ENCODE peak calls at places on chromosomes 2 and 18, in six cellular contexts. J is stimulated activated naive CD8-positive, alpha-beta T cell treated with anti-CD3 and anti-CD28 coated beads, Interleukin-15, amount 100 ng/mL, for 72 hours; F is activated CD8-positive, alpha-beta T cell treated with anti-CD3 and anti-CD28 coated beads for 36 hours; K is T-cell; S is T-helper 17 cell; P is A549. B is an unnamed sample.
A peak's percentile ranks its signal among the peaks of the same experiment; 100 is the strongest.

GRCh38 chr2:47457268-47457667 is 54.3 kb downstream of the MSH2 start:
- ATAC-seq in J (no peak), F (no peak), K (no peak), S (no peak), P (no peak), B (no peak)

GRCh38 chr2:169715379-169716228 is 18.0 kb upstream of the KLHL23 start:
- ATAC-seq in J (no peak), F (no peak), K (no peak), S (no peak), P (no peak), B (peak; percentile 33)

GRCh38 chr2:226030369-226031077 is 631.0 kb downstream of the NYAP2 start:
- ATAC-seq in J (peak; percentile 23), F (peak; percentile 14), K (no peak), S (no peak), P (peak; percentile 32), B (no peak)

GRCh38 chr2:38128653-38129052 is 52.7 kb upstream of the CYP1B1 start:
- ATAC-seq in J (no peak), F (no peak), K (no peak), S (no peak), P (no peak), B (peak; percentile 86)

GRCh38 chr18:36153771-36154170 is 24.1 kb downstream of the ELP2 start:
- ATAC-seq in J (no peak), F (no peak), K (no peak), S (no peak), P (no peak), B (no peak)

GRCh38 chr18:79318142-79318673 is 77.5 kb upstream of the NFATC1 start:
- ATAC-seq in J (no peak), F (peak; percentile 42), K (no peak), S (no peak), P (no peak), B (no peak)

GRCh38 chr2:29526587-29527586 is 394.5 kb downstream of the ALK start:
- ATAC-seq in J (no peak), F (no peak), K (no peak), S (no peak), P (no peak), B (no peak)

GRCh38 chr2:3272761-3273160 is 104.9 kb downstream of the EIPR1 start:
- ATAC-seq in J (peak; percentile 57), F (no peak), K (no peak), S (no peak), P (no peak), B (no peak)

GRCh38 chr2:137842430-137842829 is 121.8 kb upstream of the HNMT start:
- ATAC-seq in J (no peak), F (no peak), K (no peak), S (no peak), P (no peak), B (no peak)

GRCh38 chr2:227442639-227443038 is 29.3 kb upstream of the AGFG1 start:
- ATAC-seq in J (no peak), F (no peak), K (no peak), S (no peak), P (no peak), B (no peak)

GRCh38 chr2:100940766-100941645 is 61.1 kb upstream of the RPL31 start:
- ATAC-seq in J (peak; percentile 46), F (no peak), K (peak; percentile 49), S (peak; percentile 23), P (no peak), B (no peak)

GRCh38 chr2:228063558-228063957 is 117.9 kb downstream of the SPHKAP start:
- ATAC-seq in J (no peak), F (no peak), K (no peak), S (no peak), P (no peak), B (no peak)

GRCh38 chr2:96824079-96824870 is 8.2 kb downstream of the CNNM3 start:
- ATAC-seq in J (no peak), F (no peak), K (no peak), S (no peak), P (peak; percentile 74), B (no peak)

GRCh38 chr2:218998414-218999002 is 5.3 kb upstream of the CRYBA2 start:
- ATAC-seq in J (no peak), F (no peak), K (no peak), S (no peak), P (no peak), B (no peak)

GRCh38 chr18:62979172-62979571 is 263.8 kb downstream of the PHLPP1 start:
- ATAC-seq in J (no peak), F (no peak), K (no peak), S (no peak), P (no peak), B (peak; percentile 46)

GRCh38 chr2:46135936-46136335 is 161.3 kb upstream of the EPAS1 start:
- ATAC-seq in J (no peak), F (no peak), K (no peak), S (no peak), P (no peak), B (peak; percentile 61)

GRCh38 chr2:144548532-144549191 is 28.7 kb upstream of the ZEB2 start:
- ATAC-seq in J (peak; percentile 90), F (peak; percentile 80), K (peak; percentile 93), S (peak; percentile 99), P (no peak), B (no peak)

GRCh38 chr2:96839875-96840850 is 3.7 kb downstream of the ANKRD23 start:
- ATAC-seq in J (peak; percentile 13), F (no peak), K (no peak), S (no peak), P (no peak), B (peak; percentile 4)

GRCh38 chr18:31616586-31616985 is 24.9 kb downstream of the TTR start:
- ATAC-seq in J (no peak), F (no peak), K (no peak), S (no peak), P (no peak), B (no peak)

GRCh38 chr2:45872211-45872610 is 220.7 kb downstream of the PRKCE start:
- ATAC-seq in J (no peak), F (no peak), K (no peak), S (no peak), P (peak; percentile 7), B (no peak)

GRCh38 chr2:233386382-233387041 is 32.2 kb downstream of the DGKD start:
- ATAC-seq in J (peak; percentile 61), F (peak; percentile 40), K (no peak), S (no peak), P (peak; percentile 59), B (no peak)

GRCh38 chr2:105828543-105828942 is 83.8 kb downstream of the NCK2 start:
- ATAC-seq in J (peak; percentile 55), F (peak; percentile 22), K (no peak), S (peak; percentile 40), P (no peak), B (no peak)

GRCh38 chr2:225429718-225430117 is 30.2 kb downstream of the NYAP2 start:
- ATAC-seq in J (no peak), F (no peak), K (no peak), S (no peak), P (no peak), B (no peak)